ENCODE peak calls at places on chromosomes 4 and X, in eight cellular contexts. R is NCI-H1092, M is neuronal stem cell, I is HuH-7.5, B is NCI-H2081, H is cardiac muscle cell, X is substantia nigra, E is glutamatergic neuron. W is an unnamed sample.

GRCh38 chr4:121272526-121272925 is 108.3 kb downstream of the QRFPR start:
- DNase-seq in R (no peak), M (no peak), I (no peak), B (no peak), H (no peak), X (no peak), E (no peak), W (no peak)

GRCh38 chr4:11312389-11312788 is 116.3 kb downstream of the HS3ST1 start:
- DNase-seq in R (no peak), M (no peak), I (no peak), B (no peak), H (no peak), X (no peak), E (no peak), W (no peak)

GRCh38 chrX:150450519-150451177 is 87.5 kb downstream of the MAMLD1 start:
- DNase-seq in R (no peak), M (no peak), I (no peak), B (no peak), H (no peak), X (no peak), E (no peak), W (no peak)

GRCh38 chrX:45756562-45756961 is 555.9 kb upstream of the DIPK2B start:
- DNase-seq in R (peak), M (no peak), I (no peak), B (peak), H (no peak), X (no peak), E (no peak), W (peak)

GRCh38 chr4:20483416-20483815 is 216.8 kb upstream of the PACRGL start:
- DNase-seq in R (no peak), M (no peak), I (no peak), B (no peak), H (no peak), X (no peak), E (no peak), W (no peak)

GRCh38 chr4:110458494-110459266 is 17.3 kb upstream of the ENPEP start:
- DNase-seq in R (no peak), M (no peak), I (no peak), B (no peak), H (no peak), X (no peak), E (no peak), W (no peak)

GRCh38 chr4:142407569-142407968 is 438.5 kb downstream of the INPP4B start:
- DNase-seq in R (no peak), M (no peak), I (no peak), B (no peak), H (no peak), X (no peak), E (no peak), W (no peak)

GRCh38 chrX:145715641-145716138 is 101.9 kb upstream of the SLITRK2 start:
- DNase-seq in R (no peak), M (no peak), I (no peak), B (no peak), H (no peak), X (no peak), E (no peak), W (no peak)

GRCh38 chrX:134625315-134625718 is 33.0 kb downstream of the PLAC1 start:
- DNase-seq in R (no peak), M (no peak), I (no peak), B (no peak), H (no peak), X (no peak), E (no peak), W (no peak)

GRCh38 chr4:150255610-150256580 is 177.7 kb downstream of the DCLK2 start:
- DNase-seq in R (no peak), M (no peak), I (no peak), B (no peak), H (no peak), X (no peak), E (no peak), W (no peak)

GRCh38 chr4:139851639-139852038 is 186.0 kb downstream of the MGST2 start:
- DNase-seq in R (peak), M (no peak), I (no peak), B (no peak), H (no peak), X (no peak), E (no peak), W (no peak)

GRCh38 chr4:122540827-122541226 is 80.0 kb downstream of the IL21 start:
- DNase-seq in R (no peak), M (no peak), I (no peak), B (no peak), H (no peak), X (no peak), E (no peak), W (no peak)

GRCh38 chrX:40647307-40648197 is at the start of gene CXorf38:
- DNase-seq in R (peak), M (peak), I (peak), B (peak), H (peak), X (peak), E (peak), W (peak)

GRCh38 chrX:126967225-126967624 is 147.7 kb downstream of the PRR32 start:
- DNase-seq in R (no peak), M (no peak), I (no peak), B (no peak), H (no peak), X (no peak), E (no peak), W (no peak)

GRCh38 chrX:11427082-11428033 is 134.1 kb downstream of the AMELX start:
- DNase-seq in R (no peak), M (peak), I (no peak), B (no peak), H (peak), X (no peak), E (peak), W (no peak)